ENCODE peak calls at places on chromosome 5, in nine cellular contexts. H, M, Y, A, Z, N, L, J and V are unnamed samples. For H3K36me3, the result is how much of the 10 kb centered on the place peaks cover.

GRCh38 chr5:159886312-159886711 is 30.0 kb upstream of the ADRA1B start:
- DNase-seq in L (no peak), H (no peak), N (no peak), Y (no peak), A (no peak), J (no peak), M (no peak), Z (no peak), V (no peak)

GRCh38 chr5:9105851-9106250 is 440.0 kb downstream of the SEMA5A start:
- DNase-seq in L (no peak), A (no peak), M (no peak), N (no peak), H (no peak), Z (no peak), J (peak), Y (no peak), V (no peak)

GRCh38 chr5:159402328-159402727 is 72.0 kb upstream of the IL12B start:
- DNase-seq in Y (no peak), L (no peak), N (no peak), J (peak), H (no peak), Z (peak), M (no peak), A (no peak), V (no peak)

GRCh38 chr5:34967540-34967939 is 38.2 kb downstream of the DNAJC21 start:
- DNase-seq in L (no peak), Z (no peak), J (no peak), Y (no peak), H (no peak), M (no peak), A (no peak), N (no peak), V (no peak)

GRCh38 chr5:32475338-32476097 is 31.0 kb upstream of the ZFR start:
- DNase-seq in J (no peak), H (no peak), Y (no peak), M (peak), Z (no peak), L (no peak), A (no peak), N (no peak), V (no peak)

GRCh38 chr5:116418016-116418415 is 156.6 kb downstream of the SEMA6A start:
- DNase-seq in L (no peak), Y (no peak), Z (no peak), H (no peak), A (no peak), N (no peak), J (peak), M (no peak), V (no peak)

GRCh38 chr5:106985174-106985573 is 685.6 kb downstream of the EFNA5 start:
- DNase-seq in A (no peak), N (no peak), H (no peak), M (no peak), L (no peak), J (no peak), Z (no peak), Y (no peak), V (no peak)

GRCh38 chr5:135139397-135140134 is 105.5 kb upstream of the PITX1 start:
- DNase-seq in Z (no peak), M (peak), N (no peak), L (no peak), A (no peak), H (peak), J (peak), Y (peak), V (no peak)

GRCh38 chr5:42586625-42587024 is 163.4 kb downstream of the GHR start:
- DNase-seq in L (no peak), J (peak), Y (no peak), H (peak), Z (peak), A (peak), M (no peak), N (no peak), V (no peak)

GRCh38 chr5:147403659-147404640 is 105.9 kb downstream of the DPYSL3 start:
- DNase-seq in H (no peak), Y (peak), A (peak), J (peak), Z (peak), N (no peak), L (no peak), M (peak), V (peak)

GRCh38 chr5:138632900-138633489 is 57.8 kb upstream of the HSPA9 start:
- DNase-seq in M (peak), Y (peak), J (peak), A (peak), H (peak), N (no peak), Z (peak), L (peak), V (peak)

GRCh38 chr5:68137451-68138190 is 77.9 kb upstream of the PIK3R1 start:
- DNase-seq in L (no peak), N (no peak), M (peak), Z (no peak), Y (no peak), J (peak), H (no peak), A (no peak), V (no peak)

GRCh38 chr5:121758640-121759039 is 93.0 kb upstream of the FTMT start:
- DNase-seq in H (peak), A (no peak), Y (no peak), M (no peak), Z (no peak), J (no peak), L (no peak), N (no peak), V (no peak)

GRCh38 chr5:143386725-143387124 is 16.8 kb downstream of the NR3C1 start:
- DNase-seq in Z (no peak), A (no peak), Y (no peak), M (peak), H (no peak), N (no peak), J (peak), L (no peak), V (no peak)
- H3K36me3 ChIP-seq in Z (under half), A (under half), Y (under half), M (under half), H (under half), N (under half), J (under half), L (half or more), V (under half)

GRCh38 chr5:111398013-111398412 is 114.3 kb downstream of the STARD4 start:
- DNase-seq in M (no peak), H (no peak), L (no peak), Z (no peak), Y (no peak), A (no peak), N (no peak), J (no peak), V (no peak)
- H3K36me3 ChIP-seq in M (under half), H (under half), L (under half), Z (under half), Y (under half), A (under half), N (under half), J (under half), V (under half)

DNA sequence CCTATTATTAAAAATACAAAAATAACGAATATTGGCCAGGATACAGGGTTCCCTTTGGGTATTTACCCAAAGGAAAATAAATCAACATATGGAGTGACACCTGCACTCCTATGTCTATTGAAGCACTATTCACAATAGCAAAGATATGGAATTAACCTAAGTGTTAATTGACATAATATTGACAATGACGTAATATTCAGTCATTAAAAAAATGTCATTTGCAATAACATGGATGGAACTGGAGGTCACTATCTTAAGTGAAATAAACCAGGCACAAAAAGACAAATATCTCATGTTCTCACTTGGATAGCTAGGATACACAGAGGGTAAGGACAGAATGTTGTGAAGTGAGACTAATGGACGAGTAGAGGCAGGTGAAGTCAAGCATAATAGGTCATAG is 326.3 kb upstream of the PTGER4 start:
- DNase-seq in Y (no peak), L (no peak), N (no peak), H (no peak), A (no peak), Z (no peak), J (no peak), M (no peak), V (no peak)
- H3K36me3 ChIP-seq in Y (under half), L (under half), N (under half), H (under half), A (under half), Z (under half), J (under half), M (under half), V (under half)

GRCh38 chr5:150400020-150400326 is 12.7 kb downstream of the CD74 start:
- DNase-seq in L (no peak), H (no peak), A (no peak), Z (no peak), N (no peak), Y (no peak), M (no peak), J (no peak), V (no peak)

GRCh38 chr5:150400327-150401075 is 12.2 kb downstream of the CD74 start:
- DNase-seq in J (no peak), A (no peak), M (no peak), H (no peak), L (no peak), Y (no peak), N (no peak), Z (no peak), V (no peak)

GRCh38 chr5:150399158-150400019 is 13.3 kb downstream of the CD74 start:
- DNase-seq in Y (no peak), L (no peak), Z (no peak), H (no peak), N (no peak), M (no peak), J (peak), A (no peak), V (no peak)

GRCh38 chr5:150397749-150398431 is 14.8 kb downstream of the CD74 start:
- DNase-seq in J (no peak), L (no peak), N (no peak), Z (no peak), Y (no peak), M (no peak), A (no peak), H (no peak), V (no peak)

GRCh38 chr5:150398432-150399157 is 14.1 kb downstream of the CD74 start:
- DNase-seq in N (peak), J (no peak), H (peak), L (no peak), A (no peak), Y (no peak), M (peak), Z (no peak), V (no peak)
- H3K36me3 ChIP-seq in N (half or more), J (under half), H (half or more), L (half or more), A (half or more), Y (under half), M (under half), Z (under half), V (half or more)